ENCODE peak calls at places on chromosomes 11 and 22, in four cellular contexts. One of them, this sample, is unnamed.

GRCh38 chr11:82557274-82557673 is 176.4 kb downstream of the FAM181B start:
- DNase-seq in IMR-90: no peak
- DNase-seq in fibroblast of the aortic adventitia: no peak
- DNase-seq in AG04450: no peak
- DNase-seq in this sample: no peak

GRCh38 chr11:130131957-130132850 is 27.4 kb upstream of the ST14 start:
- DNase-seq in fibroblast of the aortic adventitia: peak
- DNase-seq in AG04450: peak
- DNase-seq in IMR-90: peak
- DNase-seq in this sample: peak

GRCh38 chr22:32473388-32473952 is 1.1 kb upstream of the FBXO7 start:
- DNase-seq in IMR-90: peak
- DNase-seq in AG04450: peak
- DNase-seq in fibroblast of the aortic adventitia: peak
- DNase-seq in this sample: peak

GRCh38 chr11:14054708-14055107 is 92.2 kb downstream of the SPON1 start:
- DNase-seq in fibroblast of the aortic adventitia: peak
- DNase-seq in IMR-90: no peak
- DNase-seq in AG04450: no peak
- DNase-seq in this sample: no peak

GRCh38 chr22:36144886-36145541 is 15.5 kb downstream of the APOL3 start:
- DNase-seq in fibroblast of the aortic adventitia: peak
- DNase-seq in AG04450: peak
- DNase-seq in IMR-90: peak
- DNase-seq in this sample: peak

GRCh38 chr11:62710001-62710345 is 2.5 kb downstream of the GNG3 start:
- DNase-seq in AG04450: no peak
- DNase-seq in fibroblast of the aortic adventitia: peak
- DNase-seq in IMR-90: no peak
- DNase-seq in this sample: no peak

GRCh38 chr11:10405858-10406592 is 49.0 kb upstream of the AMPD3 start:
- DNase-seq in IMR-90: peak
- DNase-seq in fibroblast of the aortic adventitia: peak
- DNase-seq in AG04450: peak
- DNase-seq in this sample: peak

GRCh38 chr11:43327987-43328386 is 16.2 kb downstream of the API5 start:
- DNase-seq in fibroblast of the aortic adventitia: peak
- DNase-seq in AG04450: peak
- DNase-seq in IMR-90: peak
- DNase-seq in this sample: no peak

GRCh38 chr11:44427432-44427831 is 117.5 kb upstream of the ALX4 start:
- DNase-seq in fibroblast of the aortic adventitia: no peak
- DNase-seq in AG04450: no peak
- DNase-seq in IMR-90: no peak
- DNase-seq in this sample: peak

GRCh38 chr22:38413085-38414008 is 41.7 kb downstream of the KCNJ4 start:
- DNase-seq in IMR-90: no peak
- DNase-seq in AG04450: no peak
- DNase-seq in fibroblast of the aortic adventitia: no peak
- DNase-seq in this sample: no peak

GRCh38 chr11:119691020-119691666 is 37.9 kb downstream of the NECTIN1 start:
- DNase-seq in fibroblast of the aortic adventitia: no peak
- DNase-seq in AG04450: no peak
- DNase-seq in IMR-90: no peak
- DNase-seq in this sample: no peak

GRCh38 chr11:45900916-45901617 is 6.0 kb downstream of the FREY1 start:
- DNase-seq in IMR-90: no peak
- DNase-seq in AG04450: no peak
- DNase-seq in fibroblast of the aortic adventitia: peak
- DNase-seq in this sample: no peak

GRCh38 chr11:57938351-57938750 is 85.3 kb upstream of the OR9Q1 start:
- DNase-seq in AG04450: no peak
- DNase-seq in IMR-90: no peak
- DNase-seq in fibroblast of the aortic adventitia: no peak
- DNase-seq in this sample: no peak

GRCh38 chr11:76767659-76768058 is 15.5 kb upstream of the TSKU start:
- DNase-seq in AG04450: no peak
- DNase-seq in IMR-90: no peak
- DNase-seq in fibroblast of the aortic adventitia: no peak
- DNase-seq in this sample: no peak

GRCh38 chr11:22207162-22207561 is 14.3 kb downstream of the ANO5 start:
- DNase-seq in AG04450: no peak
- DNase-seq in IMR-90: no peak
- DNase-seq in fibroblast of the aortic adventitia: no peak
- DNase-seq in this sample: no peak

GRCh38 chr22:48907591-48907990 is 920.1 kb downstream of the BRD1 start:
- DNase-seq in AG04450: no peak
- DNase-seq in fibroblast of the aortic adventitia: no peak
- DNase-seq in IMR-90: no peak
- DNase-seq in this sample: no peak

GRCh38 chr11:101363706-101364275 is 220.0 kb downstream of the TRPC6 start:
- DNase-seq in AG04450: no peak
- DNase-seq in fibroblast of the aortic adventitia: no peak
- DNase-seq in IMR-90: no peak
- DNase-seq in this sample: no peak

GRCh38 chr11:118602331-118602730 is 5.1 kb upstream of the PHLDB1 start:
- DNase-seq in IMR-90: no peak
- DNase-seq in AG04450: no peak
- DNase-seq in fibroblast of the aortic adventitia: peak
- DNase-seq in this sample: no peak

GRCh38 chr22:49633010-49633324 is 194.7 kb downstream of the BRD1 start:
- DNase-seq in AG04450: no peak
- DNase-seq in fibroblast of the aortic adventitia: no peak
- DNase-seq in IMR-90: no peak
- DNase-seq in this sample: peak

GRCh38 chr22:27825174-27825573 is 23.6 kb upstream of the MN1 start:
- DNase-seq in IMR-90: no peak
- DNase-seq in AG04450: no peak
- DNase-seq in fibroblast of the aortic adventitia: no peak
- DNase-seq in this sample: no peak

GRCh38 chr11:115921540-115921939 is 417.3 kb upstream of the CADM1 start:
- DNase-seq in IMR-90: no peak
- DNase-seq in fibroblast of the aortic adventitia: no peak
- DNase-seq in AG04450: no peak
- DNase-seq in this sample: no peak

GRCh38 chr11:18566406-18566805 is 22.1 kb downstream of the UEVLD start:
- DNase-seq in IMR-90: peak
- DNase-seq in fibroblast of the aortic adventitia: peak
- DNase-seq in AG04450: no peak
- DNase-seq in this sample: no peak

GRCh38 chr11:18563090-18563730 is 25.3 kb downstream of the UEVLD start:
- DNase-seq in fibroblast of the aortic adventitia: no peak
- DNase-seq in AG04450: no peak
- DNase-seq in IMR-90: no peak
- DNase-seq in this sample: no peak

GRCh38 chr11:18564149-18564548 is 24.4 kb downstream of the UEVLD start:
- DNase-seq in fibroblast of the aortic adventitia: no peak
- DNase-seq in AG04450: no peak
- DNase-seq in IMR-90: no peak
- DNase-seq in this sample: no peak

DNA sequence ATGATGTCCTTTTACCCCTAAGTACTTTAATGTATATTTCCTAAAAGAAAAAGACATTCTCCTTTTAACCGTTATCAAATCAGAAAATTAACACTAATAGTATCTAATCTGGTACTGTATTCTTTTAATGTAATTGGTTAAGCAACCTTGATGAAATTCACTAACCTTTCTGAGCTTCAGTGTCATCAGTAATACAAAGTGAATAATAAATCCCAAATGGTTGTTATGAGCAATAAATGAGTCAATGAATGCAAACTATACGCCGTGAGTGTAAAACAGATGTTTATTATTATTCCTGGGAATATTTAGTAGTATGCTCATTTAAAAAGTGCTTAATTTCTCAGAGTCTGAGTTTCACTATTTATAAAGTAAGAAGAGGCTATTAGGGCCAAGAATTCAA is 21.5 kb downstream of the UEVLD start:
- DNase-seq in IMR-90: peak
- DNase-seq in AG04450: no peak
- DNase-seq in fibroblast of the aortic adventitia: no peak
- DNase-seq in this sample: no peak
- TF ChIP-seq CTCF in IMR-90: no peak
- TF ChIP-seq CTCF in AG04450: no peak
- TF ChIP-seq CTCF in fibroblast of the aortic adventitia: no peak
- TF ChIP-seq CTCF in this sample: no peak

GRCh38 chr22:30866811-30867271 is 101.7 kb downstream of the MORC2 start:
- DNase-seq in fibroblast of the aortic adventitia: no peak
- DNase-seq in AG04450: no peak
- DNase-seq in IMR-90: no peak
- DNase-seq in this sample: no peak
- TF ChIP-seq CTCF in fibroblast of the aortic adventitia: no peak
- TF ChIP-seq CTCF in AG04450: no peak
- TF ChIP-seq CTCF in IMR-90: peak
- TF ChIP-seq CTCF in this sample: no peak

GRCh38 chr22:24361976-24362646 is 65.3 kb upstream of the ADORA2A start:
- DNase-seq in fibroblast of the aortic adventitia: no peak
- DNase-seq in IMR-90: no peak
- DNase-seq in AG04450: no peak
- DNase-seq in this sample: no peak

GRCh38 chr22:24358105-24358836 is 69.1 kb upstream of the ADORA2A start:
- DNase-seq in IMR-90: peak
- DNase-seq in fibroblast of the aortic adventitia: no peak
- DNase-seq in AG04450: no peak
- DNase-seq in this sample: no peak

GRCh38 chr22:24359452-24360120 is 67.8 kb upstream of the ADORA2A start:
- DNase-seq in fibroblast of the aortic adventitia: peak
- DNase-seq in IMR-90: no peak
- DNase-seq in AG04450: no peak
- DNase-seq in this sample: no peak

GRCh38 chr22:24367841-24368240 is 59.6 kb upstream of the ADORA2A start:
- DNase-seq in AG04450: no peak
- DNase-seq in fibroblast of the aortic adventitia: peak
- DNase-seq in IMR-90: peak
- DNase-seq in this sample: no peak

GRCh38 chr22:24363243-24363642 is 64.2 kb upstream of the ADORA2A start:
- DNase-seq in IMR-90: no peak
- DNase-seq in fibroblast of the aortic adventitia: no peak
- DNase-seq in AG04450: no peak
- DNase-seq in this sample: no peak
- TF ChIP-seq CTCF in IMR-90: no peak
- TF ChIP-seq CTCF in fibroblast of the aortic adventitia: no peak
- TF ChIP-seq CTCF in AG04450: no peak
- TF ChIP-seq CTCF in this sample: no peak

GRCh38 chr11:19162946-19163345 is 38.8 kb downstream of the CSRP3 start:
- DNase-seq in fibroblast of the aortic adventitia: no peak
- DNase-seq in IMR-90: no peak
- DNase-seq in AG04450: no peak
- DNase-seq in this sample: no peak

GRCh38 chr11:19161651-19162050 is 40.1 kb downstream of the CSRP3 start:
- DNase-seq in IMR-90: no peak
- DNase-seq in fibroblast of the aortic adventitia: no peak
- DNase-seq in AG04450: no peak
- DNase-seq in this sample: no peak

GRCh38 chr11:19163627-19164026 is 38.2 kb downstream of the CSRP3 start:
- DNase-seq in fibroblast of the aortic adventitia: no peak
- DNase-seq in IMR-90: no peak
- DNase-seq in AG04450: no peak
- DNase-seq in this sample: no peak

GRCh38 chr11:19164230-19164855 is 37.4 kb downstream of the CSRP3 start:
- DNase-seq in fibroblast of the aortic adventitia: no peak
- DNase-seq in IMR-90: no peak
- DNase-seq in AG04450: no peak
- DNase-seq in this sample: no peak

GRCh38 chr11:19160839-19161238 is 40.9 kb downstream of the CSRP3 start:
- DNase-seq in AG04450: no peak
- DNase-seq in fibroblast of the aortic adventitia: peak
- DNase-seq in IMR-90: no peak
- DNase-seq in this sample: no peak
- TF ChIP-seq CTCF in AG04450: no peak
- TF ChIP-seq CTCF in fibroblast of the aortic adventitia: no peak
- TF ChIP-seq CTCF in IMR-90: no peak
- TF ChIP-seq CTCF in this sample: no peak

GRCh38 chr22:50694766-50695420 is 22.3 kb downstream of the SHANK3 start:
- DNase-seq in IMR-90: no peak
- DNase-seq in fibroblast of the aortic adventitia: no peak
- DNase-seq in AG04450: no peak
- DNase-seq in this sample: no peak

GRCh38 chr22:50688448-50688847 is 15.8 kb downstream of the SHANK3 start:
- DNase-seq in fibroblast of the aortic adventitia: no peak
- DNase-seq in IMR-90: no peak
- DNase-seq in AG04450: no peak
- DNase-seq in this sample: no peak

GRCh38 chr22:50693462-50693861 is 20.8 kb downstream of the SHANK3 start:
- DNase-seq in AG04450: no peak
- DNase-seq in fibroblast of the aortic adventitia: no peak
- DNase-seq in IMR-90: no peak
- DNase-seq in this sample: no peak

GRCh38 chr22:50694099-50694498 is 21.5 kb downstream of the SHANK3 start:
- DNase-seq in fibroblast of the aortic adventitia: peak
- DNase-seq in IMR-90: peak
- DNase-seq in AG04450: no peak
- DNase-seq in this sample: no peak

DNA sequence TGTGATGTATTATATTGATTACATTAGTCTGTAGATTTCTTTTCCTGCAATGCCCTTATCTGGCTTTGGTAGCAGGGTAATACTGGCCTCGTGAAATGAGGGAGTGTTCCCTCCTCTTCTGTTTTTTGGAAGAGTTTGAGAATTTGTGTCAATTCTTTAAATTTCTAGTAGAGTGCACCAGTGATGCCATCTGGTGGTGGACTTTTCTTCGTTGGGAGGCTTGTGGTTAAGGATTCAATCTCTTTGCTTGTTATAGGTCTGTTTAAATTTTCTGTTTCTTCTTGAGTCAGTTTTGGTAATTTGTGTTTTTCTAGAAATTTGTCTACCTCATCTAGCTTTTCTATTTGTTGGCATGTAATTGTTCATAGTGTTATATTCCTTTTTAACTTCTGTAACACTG is 18.9 kb downstream of the SHANK3 start:
- DNase-seq in IMR-90: peak
- DNase-seq in fibroblast of the aortic adventitia: peak
- DNase-seq in AG04450: no peak
- DNase-seq in this sample: peak
- TF ChIP-seq CTCF in IMR-90: peak
- TF ChIP-seq CTCF in fibroblast of the aortic adventitia: peak
- TF ChIP-seq CTCF in AG04450: peak
- TF ChIP-seq CTCF in this sample: peak

GRCh38 chr11:111730871-111731591 is 35.2 kb downstream of the PPP2R1B start:
- DNase-seq in fibroblast of the aortic adventitia: peak
- DNase-seq in IMR-90: no peak
- DNase-seq in AG04450: no peak
- DNase-seq in this sample: no peak

GRCh38 chr11:111727431-111727830 is 38.8 kb downstream of the PPP2R1B start:
- DNase-seq in fibroblast of the aortic adventitia: no peak
- DNase-seq in IMR-90: no peak
- DNase-seq in AG04450: no peak
- DNase-seq in this sample: no peak

GRCh38 chr11:111729441-111729840 is 36.7 kb downstream of the PPP2R1B start:
- DNase-seq in AG04450: no peak
- DNase-seq in IMR-90: peak
- DNase-seq in fibroblast of the aortic adventitia: no peak
- DNase-seq in this sample: no peak

GRCh38 chr11:111731839-111732238 is 34.4 kb downstream of the PPP2R1B start:
- DNase-seq in fibroblast of the aortic adventitia: no peak
- DNase-seq in IMR-90: no peak
- DNase-seq in AG04450: no peak
- DNase-seq in this sample: no peak

GRCh38 chr11:111730031-111730430 is 36.2 kb downstream of the PPP2R1B start:
- DNase-seq in IMR-90: no peak
- DNase-seq in fibroblast of the aortic adventitia: peak
- DNase-seq in AG04450: no peak
- DNase-seq in this sample: no peak
- TF ChIP-seq CTCF in IMR-90: no peak
- TF ChIP-seq CTCF in fibroblast of the aortic adventitia: no peak
- TF ChIP-seq CTCF in AG04450: no peak
- TF ChIP-seq CTCF in this sample: no peak

GRCh38 chr11:72553748-72554147 is 119.4 kb upstream of the CLPB start:
- DNase-seq in fibroblast of the aortic adventitia: no peak
- DNase-seq in IMR-90: no peak
- DNase-seq in AG04450: no peak
- DNase-seq in this sample: no peak
- TF ChIP-seq CTCF in fibroblast of the aortic adventitia: no peak
- TF ChIP-seq CTCF in IMR-90: no peak
- TF ChIP-seq CTCF in AG04450: no peak
- TF ChIP-seq CTCF in this sample: no peak